ENCODE peak calls at places on chromosomes 13 and 19, in seven cellular contexts. A is stimulated activated CD4-positive, alpha-beta T cell treated with anti-CD3 and anti-CD28 coated beads, Interleukin-4, amount 100 ng/mL, for 24 hours; X is tibial nerve; S is heart left ventricle; W is substantia nigra; Q is HFF-Myc; H is T-helper 1 cell. G is an unnamed sample.

GRCh38 chr19:750640-751423 is at the start of gene MISP:
- DNase-seq in A (no peak), X (no peak), S (no peak), W (no peak), Q (no peak), H (no peak), G (no peak)

GRCh38 chr13:24459234-24459633 is 53.3 kb downstream of the PARP4 start:
- DNase-seq in A (no peak), X (no peak), S (no peak), W (no peak), Q (peak), H (no peak), G (no peak)

GRCh38 chr19:18710986-18711751 is 27.7 kb downstream of the CRTC1 start:
- DNase-seq in A (no peak), X (peak), S (no peak), W (no peak), Q (no peak), H (no peak), G (no peak)

GRCh38 chr19:38386300-38386967 is 1.4 kb downstream of the GGN start:
- DNase-seq in A (no peak), X (no peak), S (no peak), W (no peak), Q (no peak), H (no peak), G (no peak)

GRCh38 chr13:34155931-34156607 is 338.1 kb downstream of the RFC3 start:
- DNase-seq in A (no peak), X (no peak), S (no peak), W (no peak), Q (peak), H (no peak), G (no peak)

GRCh38 chr13:23020246-23020843 is 160.4 kb upstream of the SGCG start:
- DNase-seq in A (peak), X (peak), S (peak), W (peak), Q (peak), H (no peak), G (peak)

GRCh38 chr13:102091231-102091630 is 310.6 kb downstream of the FGF14 start:
- DNase-seq in A (no peak), X (no peak), S (no peak), W (no peak), Q (no peak), H (no peak), G (no peak)

GRCh38 chr19:49585023-49585422 is 3.9 kb downstream of the PRRG2 start:
- DNase-seq in A (no peak), X (no peak), S (no peak), W (no peak), Q (no peak), H (no peak), G (no peak)

GRCh38 chr19:13208131-13208963 is 58.1 kb downstream of the IER2 start:
- DNase-seq in A (peak), X (peak), S (peak), W (no peak), Q (peak), H (no peak), G (no peak)

GRCh38 chr13:107119989-107120881 is 552.3 kb upstream of the ARGLU1 start:
- DNase-seq in A (no peak), X (no peak), S (no peak), W (no peak), Q (no peak), H (no peak), G (no peak)

GRCh38 chr13:26771796-26772195 is 11.2 kb upstream of the GPR12 start:
- DNase-seq in A (no peak), X (no peak), S (no peak), W (no peak), Q (no peak), H (no peak), G (no peak)

GRCh38 chr13:51494151-51494550 is 41.3 kb upstream of the INTS6 start:
- DNase-seq in A (no peak), X (no peak), S (no peak), W (no peak), Q (no peak), H (no peak), G (no peak)

GRCh38 chr19:53365899-53366493 is 491 bp downstream of the ZNF525 start:
- DNase-seq in A (peak), X (no peak), S (peak), W (peak), Q (no peak), H (no peak), G (no peak)

GRCh38 chr19:46115396-46116109 is 8.9 kb downstream of the IGFL3 start:
- DNase-seq in A (peak), X (no peak), S (no peak), W (no peak), Q (peak), H (no peak), G (no peak)

GRCh38 chr13:42553098-42554046 is 20.6 kb upstream of the TNFSF11 start:
- DNase-seq in A (no peak), X (no peak), S (no peak), W (no peak), Q (no peak), H (no peak), G (no peak)

GRCh38 chr19:46528601-46529447 is 33.2 kb upstream of the PNMA8B start:
- DNase-seq in A (no peak), X (no peak), S (no peak), W (no peak), Q (no peak), H (no peak), G (no peak)

GRCh38 chr19:40331052-40331451 is 17.1 kb downstream of the C19orf47 start:
- DNase-seq in A (no peak), X (no peak), S (no peak), W (no peak), Q (no peak), H (no peak), G (no peak)

GRCh38 chr19:19543640-19544039 is 5.6 kb downstream of the CILP2 start:
- DNase-seq in A (no peak), X (no peak), S (no peak), W (no peak), Q (no peak), H (no peak), G (no peak)

GRCh38 chr19:47609885-47610545 is 1.1 kb downstream of the BICRA start:
- DNase-seq in A (peak), X (no peak), S (peak), W (peak), Q (no peak), H (no peak), G (no peak)

GRCh38 chr19:16908759-16909158 is 20.0 kb downstream of the F2RL3 start:
- DNase-seq in A (no peak), X (no peak), S (no peak), W (no peak), Q (no peak), H (no peak), G (no peak)

GRCh38 chr13:110366733-110367132 is 59.6 kb downstream of the COL4A2 start:
- DNase-seq in A (no peak), X (no peak), S (no peak), W (no peak), Q (no peak), H (no peak), G (no peak)

GRCh38 chr19:4916292-4917082 is 7.2 kb downstream of the UHRF1 start:
- DNase-seq in A (peak), X (no peak), S (no peak), W (no peak), Q (no peak), H (no peak), G (no peak)

G was measured in SK-N-MC.